ENCODE peak calls at places on chromosomes 16 and 17, in five cellular contexts. J is kidney epithelial cell, E is bronchial epithelial cell, V is astrocyte of the spinal cord, B is choroid plexus epithelial cell. D is an unnamed sample.

GRCh38 chr17:61361084-61361483 is 38.6 kb upstream of the TBX2 start:
- DNase-seq in B (peak; percentile 90), E (peak; percentile 81), V (peak; percentile 76), J (no peak), D (peak; percentile 59)

GRCh38 chr16:53992057-53992378 is 288.1 kb downstream of the FTO start:
- DNase-seq in B (no peak), E (no peak), J (no peak), V (no peak), D (no peak)

GRCh38 chr16:11016993-11017392 is 72.6 kb downstream of the CLEC16A start:
- DNase-seq in B (peak; percentile 64), V (peak; percentile 48), E (peak; percentile 84), J (no peak), D (peak; percentile 29)

GRCh38 chr16:31354394-31355291 is at the start of gene ITGAX:
- DNase-seq in V (no peak), B (peak; percentile 42), J (peak; percentile 18), E (peak; percentile 23), D (peak; percentile 22)

GRCh38 chr16:35516551-35516950 is 2057.1 kb downstream of the TP53TG3F start:
- DNase-seq in B (no peak), V (no peak), E (peak; percentile 48), J (no peak), D (no peak)

GRCh38 chr17:34010534-34010933 is 244.6 kb upstream of the CCL2 start:
- DNase-seq in B (no peak), V (no peak), J (no peak), E (no peak), D (no peak)

GRCh38 chr16:698911-699671 is 6.5 kb downstream of the FBXL16 start:
- DNase-seq in J (no peak), V (no peak), B (no peak), E (no peak), D (no peak)

GRCh38 chr16:31869511-31870201 is 4.0 kb upstream of the ZNF267 start:
- DNase-seq in E (peak; percentile 91), V (peak; percentile 79), B (peak; percentile 83), J (peak; percentile 74), D (no peak)

GRCh38 chr16:15743657-15744056 is 93.6 kb downstream of the NDE1 start:
- DNase-seq in B (no peak), J (no peak), V (no peak), E (no peak), D (no peak)

GRCh38 chr16:61148930-61149329 is 887.3 kb downstream of the CDH8 start:
- DNase-seq in B (no peak), E (no peak), J (no peak), V (no peak), D (no peak)
- TF ChIP-seq CTCF in B (no peak), E (no peak), J (no peak), V (no peak), D (no peak)

DNA sequence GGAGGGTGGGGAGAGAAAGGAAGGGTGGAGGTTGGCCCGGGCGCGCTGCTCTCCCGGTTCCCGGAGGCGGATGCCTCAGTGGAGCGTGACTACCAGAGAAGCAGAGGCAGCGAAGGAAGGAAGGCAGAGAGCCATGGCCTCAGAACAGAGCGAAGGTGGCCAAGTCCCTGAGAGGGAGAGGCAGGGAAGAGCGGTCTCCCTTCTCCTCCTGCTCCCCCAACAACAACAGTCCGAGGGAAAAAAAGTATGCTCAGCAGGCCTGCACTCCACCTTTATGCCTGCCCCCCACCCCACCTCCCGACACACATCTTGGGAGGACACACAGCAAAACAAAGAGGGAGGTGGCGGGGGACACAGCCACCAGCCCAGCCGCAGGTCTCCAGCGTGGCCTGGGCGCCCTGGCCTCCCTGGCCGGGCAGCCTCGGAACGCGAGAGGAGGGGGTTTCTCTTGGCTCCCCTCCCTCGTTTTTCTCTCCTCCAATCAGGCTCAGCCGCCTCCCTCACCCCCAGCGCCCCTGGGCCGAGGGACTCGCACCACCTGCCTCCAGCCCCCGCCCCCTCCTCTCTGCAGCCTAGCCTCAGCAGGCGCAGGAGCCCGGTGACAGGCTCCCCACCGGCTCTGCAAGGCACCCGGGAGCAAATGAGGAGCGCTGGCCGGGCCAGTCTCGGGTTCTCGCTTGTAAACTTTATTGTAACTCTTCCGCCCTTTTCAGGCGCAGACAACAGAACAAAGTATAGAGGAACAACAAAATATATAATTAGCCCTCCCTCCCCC is 1.1 kb upstream of the HOXB7 start:
- DNase-seq in J (no peak), B (no peak), E (no peak), V (peak; percentile 61), D (no peak)
- H3K4me3 ChIP-seq in J (peak overlapping the region; percentile 73), B (no peak overlapping the region), E (no peak overlapping the region), V (peak overlapping the region; percentile 75), D (no peak overlapping the region)

GRCh38 chr16:50593410-50594139 is 45.4 kb downstream of the NKD1 start:
- DNase-seq in V (no peak), E (no peak), J (no peak), B (peak; percentile 17), D (no peak)
- TF ChIP-seq CTCF in V (peak; percentile 36), E (no peak), J (peak; percentile 27), B (peak; percentile 48), D (peak; percentile 46)

DNA sequence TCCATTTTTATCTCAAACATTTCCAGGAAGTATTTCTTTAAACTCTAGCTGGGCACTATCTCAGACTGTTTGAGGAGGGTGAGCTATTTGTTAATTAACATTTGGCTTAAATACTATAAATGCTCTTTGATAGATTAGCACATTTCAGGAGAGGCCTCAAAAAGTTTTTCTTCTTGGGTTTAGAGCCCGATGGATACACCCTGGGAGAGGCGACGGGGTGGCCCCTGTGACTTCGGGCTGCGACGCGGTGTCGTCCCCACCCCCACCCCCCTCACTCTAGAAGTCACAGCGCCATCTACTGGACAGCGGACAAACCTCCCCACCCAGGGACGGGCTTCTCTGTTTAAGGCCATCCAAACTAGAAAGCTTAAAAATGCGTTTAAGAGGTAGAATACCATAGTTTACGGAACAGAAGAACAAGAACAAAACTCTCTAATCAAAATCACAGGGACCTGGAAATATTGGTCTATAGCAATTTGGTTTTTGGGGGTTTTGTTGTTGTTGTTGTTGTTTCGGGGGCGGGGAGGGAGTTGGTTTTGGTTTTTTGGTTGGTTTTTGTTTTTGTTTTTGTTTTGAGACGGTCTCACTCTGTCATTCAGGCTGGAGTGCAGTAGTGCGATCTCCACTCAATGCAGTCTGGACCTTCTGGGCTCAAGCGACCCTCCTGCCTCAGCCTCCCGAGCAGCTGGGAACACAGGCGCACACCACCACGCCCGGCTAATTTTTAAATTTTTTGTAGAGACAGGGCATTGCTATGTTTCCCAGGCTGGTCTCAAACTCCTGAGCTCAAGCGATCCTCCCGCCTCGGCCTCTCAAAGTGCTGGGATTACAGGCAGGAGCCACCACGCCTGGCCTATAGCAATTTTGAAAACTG is 254.4 kb downstream of the C16orf95 start:
- DNase-seq in E (peak; percentile 27), J (no peak), B (peak; percentile 86), V (peak; percentile 80), D (no peak)
- H3K4me3 ChIP-seq in E (no peak overlapping the region), J (no peak overlapping the region), B (peak overlapping the region; percentile 44), V (peak overlapping the region; percentile 17), D (no peak overlapping the region)

DNA sequence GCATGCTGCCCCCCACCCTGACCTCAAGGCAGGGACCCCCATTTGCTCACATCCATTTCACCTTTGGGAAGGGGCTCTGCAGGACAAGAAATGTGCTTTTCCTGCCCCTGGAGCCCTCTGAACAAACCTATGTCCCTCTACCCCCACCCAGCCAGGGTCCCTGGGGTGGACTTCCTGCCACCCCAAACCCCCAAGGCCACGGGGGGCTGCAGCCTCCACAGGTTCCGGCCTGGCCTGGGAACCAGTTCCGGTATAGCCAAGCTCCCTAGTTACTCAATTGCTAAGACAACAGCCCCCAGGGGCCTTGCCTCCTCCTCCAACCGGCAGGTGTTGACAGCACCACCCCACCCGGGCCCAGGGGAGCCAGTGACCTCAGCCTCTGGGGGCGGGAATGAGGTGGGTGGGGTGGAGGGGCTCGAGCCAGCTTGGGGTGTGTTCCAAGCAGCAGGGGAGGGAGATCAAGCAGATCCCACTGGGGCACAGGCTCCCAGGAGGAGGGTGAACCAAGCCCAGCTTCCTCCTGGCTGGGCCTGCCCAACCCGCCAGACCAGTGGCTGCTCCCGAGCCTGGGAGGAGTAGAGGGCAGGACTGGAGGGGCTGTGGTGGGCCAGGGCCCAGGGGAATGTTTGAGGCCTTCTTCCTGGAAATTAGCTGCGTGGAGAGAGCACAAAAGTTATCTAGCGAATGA is 6.6 kb downstream of the PNMT start:
- DNase-seq in V (no peak), B (peak; percentile 40), J (no peak), E (peak; percentile 49), D (no peak)
- TF ChIP-seq CTCF in V (no peak), B (no peak), J (no peak), E (no peak), D (no peak)

DNA sequence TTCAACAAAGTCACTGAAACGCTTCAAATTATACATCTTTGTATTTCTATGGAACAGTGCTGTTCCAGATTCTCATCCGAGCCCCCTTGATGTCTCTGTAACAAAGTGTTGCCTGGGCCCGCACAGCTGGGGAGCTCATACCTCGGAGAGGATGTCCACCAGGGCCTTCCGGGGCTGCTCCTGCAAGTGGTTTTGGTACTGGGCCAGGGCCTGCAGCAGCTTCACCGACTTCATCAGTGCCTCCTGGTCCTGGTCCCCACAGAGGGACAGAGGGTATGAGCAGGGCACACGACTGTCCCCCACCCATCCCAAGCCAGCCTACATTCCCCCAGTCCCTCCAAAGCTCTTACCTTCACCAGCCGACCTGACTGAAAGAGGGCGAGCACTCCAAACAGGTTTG is 1.5 kb downstream of the MYBBP1A start:
- DNase-seq in J (no peak), B (no peak), V (no peak), E (no peak), D (no peak)
- H3K4me3 ChIP-seq in J (no peak overlapping the region), B (peak overlapping the region; percentile 95), V (peak overlapping the region; percentile 98), E (peak overlapping the region; percentile 100), D (peak overlapping the region; percentile 89)

DNA sequence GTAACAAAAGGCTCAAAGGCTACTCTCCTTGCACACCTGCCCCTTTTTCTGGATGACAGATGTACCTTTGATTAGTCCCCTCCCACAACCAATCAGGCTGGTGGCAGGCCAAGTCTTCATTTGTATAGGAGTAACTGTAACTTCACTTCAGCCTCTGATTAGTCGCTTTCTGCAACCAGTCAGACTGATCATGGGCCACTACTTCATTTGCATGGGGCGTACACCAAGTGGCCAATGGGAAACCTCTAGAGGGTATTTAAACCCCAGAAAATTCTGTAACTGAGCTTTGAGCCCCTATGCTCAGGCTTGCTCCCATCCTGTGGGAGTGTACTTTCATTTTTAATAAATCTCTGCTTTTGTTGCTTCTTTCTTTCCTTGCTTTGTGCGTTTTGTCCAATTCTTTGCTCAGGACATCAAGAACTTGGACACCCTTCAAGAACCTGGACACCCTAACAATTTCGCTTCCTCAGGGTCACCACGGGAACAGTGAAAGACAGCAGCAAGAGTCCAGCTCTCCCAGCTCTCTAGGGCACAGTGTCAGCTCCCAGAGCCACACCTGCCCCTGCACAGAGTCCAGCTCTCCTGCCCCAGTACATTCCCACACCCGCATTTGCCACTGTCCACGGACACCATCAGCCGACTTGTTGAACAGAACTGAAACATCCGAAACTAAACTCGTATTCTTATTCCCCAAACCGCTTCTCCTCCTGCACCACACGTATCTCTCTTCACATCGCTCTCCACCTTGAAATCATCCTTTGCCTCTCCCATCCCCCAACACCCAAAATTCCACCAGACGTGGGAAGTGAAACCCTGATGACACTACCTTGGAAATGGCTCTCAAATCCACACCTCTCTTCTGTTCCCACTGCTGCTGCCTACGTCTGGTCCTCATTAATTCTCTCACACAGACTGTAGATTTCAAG is 53.4 kb downstream of the ABCC12 start:
- DNase-seq in J (no peak), E (no peak), V (no peak), B (no peak), D (no peak)
- TF ChIP-seq CTCF in J (no peak), E (no peak), V (no peak), B (no peak), D (no peak)

GRCh38 chr16:89150981-89151380 is 20.6 kb upstream of the CDH15 start:
- DNase-seq in V (no peak), E (no peak), B (no peak), J (no peak), D (no peak)
- H3K4me3 ChIP-seq in V (no peak overlapping the region), E (no peak overlapping the region), B (no peak overlapping the region), J (no peak overlapping the region), D (no peak overlapping the region)